ENCODE peak calls at places on chromosomes 11 and 22, in seven cellular contexts. R is lung, I is HCT116, Y is left ventricle myocardium inferior, N is psoas muscle, P is ovary, M is lower lobe of right lung. T is an unnamed sample.

GRCh38 chr11:130462101-130462885 is 13.8 kb downstream of the ADAMTS15 start:
- DNase-seq in R (no peak), I (no peak), Y (no peak), N (no peak), P (no peak), M (no peak), T (no peak)

GRCh38 chr11:117230286-117230961 is 1.4 kb downstream of the PCSK7 start:
- DNase-seq in R (no peak), I (no peak), Y (no peak), N (no peak), P (no peak), M (no peak), T (no peak)

GRCh38 chr22:49996532-49997220 is 15.9 kb downstream of the IL17REL start:
- DNase-seq in R (no peak), I (no peak), Y (no peak), N (no peak), P (no peak), M (peak; percentile 38), T (no peak)

GRCh38 chr11:17230867-17231851 is 23.4 kb upstream of the PIK3C2A start:
- DNase-seq in R (no peak), I (no peak), Y (no peak), N (no peak), P (no peak), M (no peak), T (no peak)

GRCh38 chr11:37449146-37449545 is 851.1 kb upstream of the RAG2 start:
- DNase-seq in R (no peak), I (no peak), Y (no peak), N (no peak), P (no peak), M (no peak), T (peak; percentile 51)

GRCh38 chr11:433641-434040 is 8.2 kb downstream of the ANO9 start:
- DNase-seq in R (no peak), I (no peak), Y (no peak), N (peak; percentile 53), P (no peak), M (peak; percentile 46), T (no peak)

GRCh38 chr11:2701898-2702434 is 2.2 kb upstream of the KCNQ1OT1 start:
- DNase-seq in R (no peak), I (no peak), Y (peak; percentile 2), N (no peak), P (peak; percentile 12), M (peak; percentile 4), T (no peak)

GRCh38 chr11:113505046-113505445 is 29.8 kb upstream of the DRD2 start:
- DNase-seq in R (no peak), I (no peak), Y (no peak), N (no peak), P (no peak), M (no peak), T (no peak)

GRCh38 chr22:41920271-41920976 is 5.5 kb upstream of the SHISA8 start:
- DNase-seq in R (no peak), I (no peak), Y (no peak), N (no peak), P (no peak), M (no peak), T (no peak)

GRCh38 chr11:8746575-8746974 is 64.0 kb downstream of the RPL27A start:
- DNase-seq in R (no peak), I (no peak), Y (no peak), N (no peak), P (no peak), M (no peak), T (no peak)

GRCh38 chr11:33185756-33186155 is 24.5 kb upstream of the CSTF3 start:
- DNase-seq in R (no peak), I (no peak), Y (no peak), N (no peak), P (no peak), M (no peak), T (no peak)

GRCh38 chr11:18012314-18012905 is 437 bp downstream of the SERGEF start:
- DNase-seq in R (peak; percentile 29), I (no peak), Y (peak; percentile 15), N (peak; percentile 50), P (peak; percentile 25), M (peak; percentile 50), T (no peak)

GRCh38 chr22:48976556-48977535 is 850.8 kb downstream of the BRD1 start:
- DNase-seq in R (no peak), I (no peak), Y (no peak), N (no peak), P (no peak), M (no peak), T (no peak)

GRCh38 chr11:10777806-10778205 is 26.8 kb downstream of the CTR9 start:
- DNase-seq in R (no peak), I (no peak), Y (no peak), N (no peak), P (no peak), M (no peak), T (no peak)

GRCh38 chr11:85795712-85796487 is 15.0 kb downstream of the SYTL2 start:
- DNase-seq in R (no peak), I (no peak), Y (no peak), N (no peak), P (no peak), M (no peak), T (no peak)

GRCh38 chr11:5865826-5866225 is 8.3 kb upstream of the OR52E8 start:
- DNase-seq in R (no peak), I (no peak), Y (no peak), N (no peak), P (no peak), M (no peak), T (no peak)

GRCh38 chr22:24503137-24503850 is 8.2 kb downstream of the UPB1 start:
- DNase-seq in R (peak; percentile 50), I (peak; percentile 34), Y (peak; percentile 65), N (peak; percentile 74), P (peak; percentile 51), M (peak; percentile 64), T (peak; percentile 68)

GRCh38 chr22:45302751-45303150 is 7.0 kb upstream of the FAM118A start:
- DNase-seq in R (no peak), I (no peak), Y (no peak), N (no peak), P (no peak), M (no peak), T (no peak)
- H3K27ac ChIP-seq in R (no peak overlapping the region), I (no peak overlapping the region), Y (no peak overlapping the region), N (no peak overlapping the region), P (no peak overlapping the region), M (no peak overlapping the region), T (no peak overlapping the region)

GRCh38 chr11:63997104-63997700 is 11.0 kb downstream of the OTUB1 start:
- DNase-seq in R (no peak), I (no peak), Y (no peak), N (no peak), P (no peak), M (no peak), T (no peak)
- H3K27me3 ChIP-seq in R (no peaks in the 10 kb centered on the region), I (no peaks in the 10 kb centered on the region), Y (no peaks in the 10 kb centered on the region), N (no peaks in the 10 kb centered on the region), P (no peaks in the 10 kb centered on the region), M (peaks cover 9% of the 10 kb centered on the region), T (no peaks in the 10 kb centered on the region)

GRCh38 chr22:40463017-40463631 is 92.7 kb downstream of the SGSM3 start:
- DNase-seq in R (no peak), I (no peak), Y (no peak), N (no peak), P (no peak), M (no peak), T (no peak)
- H3K4me3 ChIP-seq in R (no peak overlapping the region), I (no peak overlapping the region), Y (peak overlapping the region; percentile 38), N (peak overlapping the region; percentile 17), P (no peak overlapping the region), M (peak overlapping the region; percentile 49), T (no peak overlapping the region)

DNA sequence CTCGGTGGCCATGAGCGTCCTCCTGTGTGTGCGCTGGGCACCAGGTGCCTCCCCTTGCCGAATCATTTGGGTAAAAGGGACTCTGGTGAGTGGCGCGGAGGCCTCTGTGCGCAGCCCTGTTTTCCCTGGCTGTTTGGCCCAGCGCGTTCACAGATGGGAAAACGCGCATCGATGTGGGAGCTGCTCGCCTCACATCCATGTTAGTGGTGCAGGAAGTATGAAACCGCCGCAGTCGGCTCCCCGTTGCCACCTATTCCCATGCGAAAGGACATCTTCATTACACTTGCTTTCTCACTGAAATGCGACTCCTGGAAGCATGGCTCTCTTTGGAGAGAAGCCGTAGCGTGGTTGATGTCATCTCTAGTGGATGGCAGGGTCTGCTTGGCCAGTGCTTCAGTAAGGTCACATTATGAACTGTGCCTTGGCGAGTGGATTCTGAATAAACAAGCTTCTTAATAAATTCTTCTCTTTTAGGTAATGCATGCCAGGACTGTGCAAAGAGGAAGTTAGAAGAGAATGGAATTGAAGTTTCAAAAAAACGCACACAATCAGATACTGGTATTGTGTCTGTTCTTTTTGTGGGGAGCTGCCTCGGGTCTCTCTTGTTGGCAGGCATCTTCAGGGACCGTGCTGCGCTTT is 26.2 kb downstream of the FAM118A start:
- DNase-seq in R (no peak), I (no peak), Y (no peak), N (no peak), P (no peak), M (no peak), T (no peak)
- H3K27ac ChIP-seq in R (peak overlapping the region; percentile 3), I (no peak overlapping the region), Y (peak overlapping the region; percentile 92), N (peak overlapping the region; percentile 89), P (peak overlapping the region; percentile 70), M (peak overlapping the region; percentile 58), T (no peak overlapping the region)

GRCh38 chr11:127002669-127003259 is 2.2 kb upstream of the KIRREL3 start:
- DNase-seq in R (no peak), I (no peak), Y (no peak), N (no peak), P (no peak), M (no peak), T (no peak)

GRCh38 chr11:126999366-126999765 is 1.2 kb downstream of the KIRREL3 start:
- DNase-seq in R (no peak), I (no peak), Y (no peak), N (no peak), P (no peak), M (no peak), T (no peak)

GRCh38 chr11:127003260-127003981 is 2.9 kb upstream of the KIRREL3 start:
- DNase-seq in R (no peak), I (no peak), Y (no peak), N (no peak), P (no peak), M (no peak), T (no peak)

GRCh38 chr11:127000291-127000968 is at the start of gene KIRREL3:
- DNase-seq in R (no peak), I (no peak), Y (no peak), N (no peak), P (no peak), M (no peak), T (no peak)

DNA sequence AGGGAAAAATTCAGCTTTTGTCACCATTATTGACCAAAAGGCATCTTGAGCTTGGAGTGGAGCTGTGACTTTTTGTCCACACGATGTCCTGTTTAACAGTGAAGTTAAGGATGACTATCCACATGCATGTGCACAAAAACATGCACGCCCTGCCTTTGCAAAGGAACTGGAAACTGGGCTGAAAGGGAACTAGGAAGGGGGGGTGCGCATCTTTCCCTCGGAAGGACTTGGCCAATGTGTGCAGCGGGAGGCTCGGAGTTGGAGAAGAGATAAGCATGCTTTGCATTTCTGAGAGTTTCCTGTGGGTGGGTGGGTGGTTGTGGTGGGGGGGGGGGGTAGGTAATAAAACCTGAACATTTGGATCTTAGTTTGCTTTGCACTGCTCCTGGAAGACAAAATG is 421 bp upstream of the KIRREL3 start:
- DNase-seq in R (no peak), I (no peak), Y (no peak), N (no peak), P (no peak), M (no peak), T (no peak)
- H3K27me3 ChIP-seq in R (peaks cover 11% of the 10 kb centered on the region), I (no peaks in the 10 kb centered on the region), Y (peaks cover 100% of the 10 kb centered on the region), N (peaks cover 81% of the 10 kb centered on the region), P (no peaks in the 10 kb centered on the region), M (peaks cover 87% of the 10 kb centered on the region), T (peaks cover 8% of the 10 kb centered on the region)